ENCODE peak calls at places on chromosomes 16 and 17, in six cellular contexts. D is iris pigment epithelial cell; G is NCI-H2171; Q is AG08396; A is stimulated activated CD4-positive, alpha-beta T cell treated with anti-CD3 and anti-CD28 coated beads, Interleukin-1b, Interleukin-23, amount 100 ng/mL, for 24 hours; Z is aorta. H is an unnamed sample.

GRCh38 chr17:21034350-21035235 is 8.2 kb downstream of the USP22 start:
- DNase-seq in D (peak), G (no peak), Q (no peak), A (no peak), Z (no peak), H (peak)

GRCh38 chr17:58325289-58325726 is 3.3 kb downstream of the TSPOAP1 start:
- DNase-seq in D (no peak), G (peak), Q (no peak), A (no peak), Z (no peak), H (no peak)

GRCh38 chr17:37742114-37742761 is 2.6 kb downstream of the HNF1B start:
- DNase-seq in D (no peak), G (no peak), Q (peak), A (no peak), Z (no peak), H (peak)

GRCh38 chr17:6325741-6326140 is 109.2 kb downstream of the AIPL1 start:
- DNase-seq in D (no peak), G (no peak), Q (no peak), A (no peak), Z (no peak), H (no peak)

GRCh38 chr17:32621612-32622312 is 135.0 kb downstream of the CDK5R1 start:
- DNase-seq in D (peak), G (no peak), Q (no peak), A (no peak), Z (no peak), H (no peak)

GRCh38 chr16:69223882-69224281 is 36.9 kb downstream of the SNTB2 start:
- DNase-seq in D (peak), G (no peak), Q (no peak), A (no peak), Z (no peak), H (peak)

GRCh38 chr17:60415146-60415545 is 7.1 kb upstream of the CHCT1 start:
- DNase-seq in D (no peak), G (no peak), Q (no peak), A (no peak), Z (no peak), H (no peak)

GRCh38 chr17:46742539-46743270 is 75.8 kb downstream of the WNT3 start:
- DNase-seq in D (peak), G (no peak), Q (peak), A (no peak), Z (no peak), H (peak)

GRCh38 chr16:12675852-12676251 is 127.8 kb downstream of the CPPED1 start:
- DNase-seq in D (peak), G (no peak), Q (no peak), A (no peak), Z (no peak), H (no peak)

GRCh38 chr17:17186051-17186450 is 20.1 kb downstream of the PLD6 start:
- DNase-seq in D (peak), G (no peak), Q (no peak), A (peak), Z (no peak), H (no peak)

GRCh38 chr17:17304521-17304985 is 1.4 kb downstream of the NT5M start:
- DNase-seq in D (no peak), G (no peak), Q (no peak), A (no peak), Z (no peak), H (no peak)

GRCh38 chr16:57609541-57610401 is 18.7 kb upstream of the ADGRG1 start:
- DNase-seq in D (no peak), G (no peak), Q (no peak), A (peak), Z (no peak), H (peak)

GRCh38 chr16:10168258-10168657 is 14.0 kb downstream of the GRIN2A start:
- DNase-seq in D (no peak), G (no peak), Q (no peak), A (no peak), Z (no peak), H (peak)

GRCh38 chr16:72921620-72922019 is 126.3 kb downstream of the ZFHX3 start:
- DNase-seq in D (peak), G (no peak), Q (peak), A (no peak), Z (peak), H (peak)

GRCh38 chr17:29390856-29391631 is 881 bp downstream of the TAOK1 start:
- DNase-seq in D (peak), G (no peak), Q (no peak), A (no peak), Z (no peak), H (peak)

GRCh38 chr16:82024274-82024673 is 10.8 kb upstream of the HSD17B2 start:
- DNase-seq in D (no peak), G (no peak), Q (no peak), A (no peak), Z (no peak), H (no peak)

GRCh38 chr17:29102046-29102445 is 59.1 kb downstream of the PIPOX start:
- DNase-seq in D (no peak), G (no peak), Q (no peak), A (no peak), Z (no peak), H (no peak)

GRCh38 chr17:33519692-33520091 is 226.6 kb upstream of the ASIC2 start:
- DNase-seq in D (no peak), G (no peak), Q (no peak), A (no peak), Z (no peak), H (no peak)

GRCh38 chr17:2808367-2809335 is 12.4 kb downstream of the RAP1GAP2 start:
- DNase-seq in D (no peak), G (no peak), Q (no peak), A (no peak), Z (no peak), H (no peak)

GRCh38 chr17:7435676-7436555 is 681 bp downstream of the TMEM102 start:
- DNase-seq in D (no peak), G (no peak), Q (no peak), A (peak), Z (peak), H (no peak)

GRCh38 chr17:1875597-1875996 is 45.8 kb downstream of the RPA1 start:
- DNase-seq in D (no peak), G (no peak), Q (no peak), A (no peak), Z (no peak), H (no peak)

GRCh38 chr16:31351937-31352315 is 3.0 kb upstream of the ITGAX start:
- DNase-seq in D (peak), G (no peak), Q (no peak), A (no peak), Z (peak), H (no peak)

GRCh38 chr17:55577011-55577586 is 65.8 kb upstream of the SMIM36 start:
- DNase-seq in D (peak), G (no peak), Q (peak), A (peak), Z (peak), H (peak)

GRCh38 chr17:60372790-60373483 is 19.0 kb downstream of the USP32 start:
- DNase-seq in D (peak), G (no peak), Q (peak), A (no peak), Z (no peak), H (peak)

GRCh38 chr16:77434365-77435239 is at the start of gene ADAMTS18:
- DNase-seq in D (no peak), G (no peak), Q (no peak), A (no peak), Z (no peak), H (no peak)

GRCh38 chr17:17108681-17109049 is 66.4 kb downstream of the MPRIP start:
- DNase-seq in D (no peak), G (no peak), Q (peak), A (no peak), Z (no peak), H (peak)

GRCh38 chr17:57032343-57032742 is 52.7 kb upstream of the AKAP1 start:
- DNase-seq in D (no peak), G (no peak), Q (no peak), A (no peak), Z (no peak), H (peak)

GRCh38 chr17:27993723-27994310 is 48.7 kb upstream of the NLK start:
- DNase-seq in D (peak), G (no peak), Q (no peak), A (no peak), Z (no peak), H (no peak)

GRCh38 chr16:87286839-87287626 is 30.2 kb downstream of the C16orf95 start:
- DNase-seq in D (no peak), G (no peak), Q (no peak), A (no peak), Z (no peak), H (no peak)

GRCh38 chr16:72948238-72948559 is 99.7 kb downstream of the ZFHX3 start:
- DNase-seq in D (no peak), G (no peak), Q (no peak), A (no peak), Z (no peak), H (no peak)

GRCh38 chr16:46932802-46933201 is 40.7 kb downstream of the DNAJA2 start:
- DNase-seq in D (no peak), G (peak), Q (no peak), A (no peak), Z (no peak), H (no peak)

GRCh38 chr17:18877104-18877503 is 19.2 kb downstream of the PRPSAP2 start:
- DNase-seq in D (peak), G (no peak), Q (no peak), A (no peak), Z (no peak), H (peak)

GRCh38 chr17:10622610-10623485 is 34.3 kb downstream of the MYH3 start:
- DNase-seq in D (no peak), G (no peak), Q (no peak), A (no peak), Z (no peak), H (no peak)

GRCh38 chr16:9364721-9365693 is 273.6 kb downstream of the HAPSTR1 start:
- DNase-seq in D (no peak), G (no peak), Q (no peak), A (no peak), Z (peak), H (no peak)

GRCh38 chr17:63435681-63436522 is 10.2 kb downstream of the CYB561 start:
- DNase-seq in D (no peak), G (peak), Q (no peak), A (no peak), Z (peak), H (no peak)

GRCh38 chr16:46555981-46556380 is 65.2 kb downstream of the SHCBP1 start:
- DNase-seq in D (no peak), G (no peak), Q (no peak), A (no peak), Z (no peak), H (no peak)

GRCh38 chr17:73571524-73572130 is 72.6 kb downstream of the SDK2 start:
- DNase-seq in D (no peak), G (no peak), Q (no peak), A (no peak), Z (no peak), H (no peak)

GRCh38 chr16:27221576-27222498 is 18.5 kb downstream of the KDM8 start:
- DNase-seq in D (peak), G (peak), Q (peak), A (no peak), Z (no peak), H (peak)

H was measured in fibroblast of lung.